ENCODE peak calls at places on chromosomes 11 and 22, in nine cellular contexts. F is NCI-H524; J is activated effector memory CD4-positive, alpha-beta T cell treated with Interleukin-2 at 50 U/mL for 16 hours; Z is activated CD4-positive, CD25-positive, alpha-beta regulatory T cell; L is amygdala; E is stimulated activated CD8-positive, alpha-beta memory T cell treated with anti-CD3 and anti-CD28 coated beads, Interleukin-12 subunit alpha, Interleukin-12 subunit beta, amount 100 ng/mL, for 1 hour; D is chondrocyte; N is stimulated activated CD4-positive, alpha-beta T cell treated with anti-CD3 and anti-CD28 coated beads, Interleukin-2, amount 100 ng/mL, for 48 hours; I is BJ. H is an unnamed sample.

GRCh38 chr11:95715777-95716241 is 73.8 kb downstream of the FAM76B start:
- DNase-seq in J (peak; percentile 14), D (no peak), N (peak; percentile 29), I (no peak), E (no peak), Z (peak; percentile 2), F (no peak), L (no peak), H (no peak)

GRCh38 chr11:115524572-115524971 is 20.4 kb upstream of the CADM1 start:
- DNase-seq in I (no peak), E (no peak), L (no peak), Z (no peak), J (no peak), D (no peak), N (no peak), F (no peak), H (no peak)

GRCh38 chr11:121248496-121248895 is 44.1 kb upstream of the SC5D start:
- DNase-seq in L (no peak), Z (no peak), I (no peak), D (no peak), N (no peak), E (no peak), F (no peak), J (no peak), H (no peak)

GRCh38 chr11:24585192-24585591 is 88.3 kb downstream of the LUZP2 start:
- DNase-seq in J (no peak), N (no peak), I (no peak), E (no peak), Z (no peak), D (no peak), F (no peak), L (no peak), H (no peak)

GRCh38 chr22:23889620-23890019 is 4.6 kb upstream of the MIF start:
- DNase-seq in L (no peak), J (no peak), E (no peak), F (peak; percentile 41), Z (no peak), D (no peak), I (no peak), N (no peak), H (no peak)

GRCh38 chr11:85052636-85053035 is 574.5 kb downstream of the DLG2 start:
- DNase-seq in F (no peak), E (no peak), I (no peak), N (no peak), D (no peak), L (no peak), Z (no peak), J (no peak), H (no peak)

GRCh38 chr22:50455201-50455600 is 19.6 kb downstream of the SBF1 start:
- DNase-seq in D (no peak), F (no peak), I (no peak), N (no peak), Z (no peak), J (no peak), E (no peak), L (no peak), H (no peak)

GRCh38 chr11:124586247-124586860 is 16.6 kb downstream of the OR8A1 start:
- DNase-seq in F (peak; percentile 46), E (peak; percentile 2), L (no peak), Z (no peak), J (no peak), I (no peak), N (peak; percentile 28), D (no peak), H (peak; percentile 39)

GRCh38 chr11:61725632-61726280 is 26.7 kb upstream of the MYRF start:
- DNase-seq in N (no peak), Z (no peak), F (no peak), D (no peak), E (no peak), I (no peak), J (no peak), L (no peak), H (no peak)

GRCh38 chr11:19573666-19574065 is 139.0 kb upstream of the NAV2 start:
- DNase-seq in I (no peak), L (no peak), D (no peak), E (no peak), Z (no peak), J (no peak), F (no peak), N (no peak), H (no peak)

GRCh38 chr11:11966826-11967668 is 41.4 kb downstream of the DKK3 start:
- DNase-seq in J (peak; percentile 49), L (no peak), F (peak; percentile 88), D (no peak), Z (peak; percentile 41), N (peak; percentile 70), E (peak; percentile 36), I (no peak), H (peak; percentile 49)

GRCh38 chr11:88555018-88555828 is 217.7 kb upstream of the CTSC start:
- DNase-seq in E (no peak), F (no peak), Z (no peak), I (peak; percentile 99), L (no peak), N (no peak), D (no peak), J (no peak), H (no peak)

GRCh38 chr11:46238967-46239800 is 38.3 kb upstream of the CREB3L1 start:
- DNase-seq in D (no peak), J (peak; percentile 70), L (no peak), E (peak; percentile 62), I (no peak), N (peak; percentile 74), F (peak; percentile 79), Z (peak; percentile 57), H (peak; percentile 73)

GRCh38 chr11:14254533-14255530 is 104.2 kb downstream of the RRAS2 start:
- DNase-seq in F (no peak), D (no peak), Z (no peak), N (no peak), E (no peak), L (no peak), I (no peak), J (no peak), H (no peak)

GRCh38 chr11:37124384-37124783 is 526.3 kb upstream of the RAG2 start:
- DNase-seq in F (peak; percentile 67), D (no peak), L (no peak), N (no peak), E (no peak), J (no peak), I (no peak), Z (no peak), H (no peak)

GRCh38 chr22:42904049-42904448 is 47.0 kb upstream of the ARFGAP3 start:
- DNase-seq in D (no peak), Z (no peak), N (no peak), L (no peak), J (no peak), E (no peak), I (no peak), F (no peak), H (no peak)

GRCh38 chr22:46463435-46464227 is 73.8 kb downstream of the CELSR1 start:
- DNase-seq in I (no peak), Z (no peak), L (no peak), D (no peak), F (no peak), N (no peak), J (no peak), E (no peak), H (no peak)

GRCh38 chr11:96267490-96268010 is 75.4 kb downstream of the MAML2 start:
- DNase-seq in D (no peak), L (no peak), E (no peak), N (peak; percentile 22), I (no peak), Z (no peak), F (no peak), J (no peak), H (no peak)

GRCh38 chr22:22787805-22788459 is 99.7 kb upstream of the IGLL5 start:
- DNase-seq in D (no peak), J (peak; percentile 55), N (peak; percentile 63), Z (peak; percentile 28), L (no peak), I (no peak), E (peak; percentile 45), F (peak; percentile 59), H (peak; percentile 70)

GRCh38 chr11:10390375-10390774 is 64.7 kb upstream of the AMPD3 start:
- DNase-seq in E (no peak), N (no peak), L (no peak), J (no peak), Z (no peak), I (no peak), D (no peak), F (no peak), H (no peak)

GRCh38 chr11:66880484-66881211 is 23.8 kb downstream of the LRFN4 start:
- DNase-seq in L (no peak), I (no peak), D (no peak), J (no peak), N (no peak), E (no peak), Z (no peak), F (peak; percentile 65), H (no peak)

H was measured in activated T-cell treated with anti-CD3 and anti-CD28 coated beads for 1 hour.